ENCODE peak calls at places on chromosomes 6 and 20, in four cellular contexts. V is mesendoderm, T is H9, M is H1. W is an unnamed sample.

GRCh38 chr6:15905488-15906392 is 223.1 kb upstream of the MYLIP start:
- DNase-seq in V (no peak), T (no peak), M (no peak), W (peak; percentile 19)

GRCh38 chr6:161217631-161218030 is 56.2 kb downstream of the AGPAT4 start:
- DNase-seq in V (no peak), T (no peak), M (no peak), W (no peak)

GRCh38 chr6:99119109-99120031 is 171.6 kb upstream of the FBXL4 start:
- DNase-seq in V (peak; percentile 67), T (peak; percentile 32), M (no peak), W (no peak)

GRCh38 chr6:146357578-146358340 is 185.9 kb upstream of the RAB32 start:
- DNase-seq in V (no peak), T (no peak), M (no peak), W (peak; percentile 48)

GRCh38 chr20:41045680-41046079 is 17.1 kb downstream of the TOP1 start:
- DNase-seq in V (no peak), T (no peak), M (no peak), W (no peak)

GRCh38 chr6:80607814-80608391 is 501.4 kb downstream of the BCKDHB start:
- DNase-seq in V (peak; percentile 90), T (no peak), M (no peak), W (peak; percentile 26)

GRCh38 chr20:43586641-43587040 is 4.1 kb upstream of the IFT52 start:
- DNase-seq in V (no peak), T (no peak), M (no peak), W (no peak)

GRCh38 chr6:30006170-30007131 is 54.6 kb upstream of the POLR1H start:
- DNase-seq in V (peak; percentile 25), T (peak; percentile 40), M (no peak), W (peak; percentile 34)

GRCh38 chr20:49614338-49615050 is 46.6 kb upstream of the PTGIS start:
- DNase-seq in V (no peak), T (no peak), M (no peak), W (peak; percentile 91)

GRCh38 chr20:49685809-49686208 is 27.9 kb downstream of the B4GALT5 start:
- DNase-seq in V (no peak), T (no peak), M (no peak), W (no peak)

GRCh38 chr6:161274488-161274858 is 612 bp upstream of the AGPAT4 start:
- DNase-seq in V (no peak), T (no peak), M (no peak), W (no peak)

GRCh38 chr6:47162231-47162630 is 120.1 kb upstream of the ADGRF1 start:
- DNase-seq in V (no peak), T (no peak), M (no peak), W (no peak)

GRCh38 chr20:8020314-8021079 is 936 bp upstream of the TMX4 start:
- DNase-seq in V (no peak), T (no peak), M (no peak), W (peak; percentile 28)

GRCh38 chr6:33784787-33785186 is 4.1 kb downstream of the LEMD2 start:
- DNase-seq in V (no peak), T (no peak), M (no peak), W (no peak)

GRCh38 chr6:17816921-17817611 is 110.3 kb upstream of the NUP153 start:
- DNase-seq in V (peak; percentile 18), T (no peak), M (no peak), W (peak; percentile 96)

GRCh38 chr6:118565317-118565960 is 17.3 kb downstream of the PLN start:
- DNase-seq in V (peak; percentile 74), T (no peak), M (no peak), W (peak; percentile 70)

GRCh38 chr6:131914967-131915751 is 36.0 kb downstream of the CCN2 start:
- DNase-seq in V (peak; percentile 84), T (peak; percentile 50), M (no peak), W (peak; percentile 85)

GRCh38 chr6:141307309-141307998 is 825.3 kb upstream of the GJE1 start:
- DNase-seq in V (no peak), T (no peak), M (no peak), W (no peak)

GRCh38 chr20:63351380-63351700 is 9.8 kb downstream of the CHRNA4 start:
- DNase-seq in V (peak; percentile 26), T (no peak), M (no peak), W (no peak)

GRCh38 chr6:105170066-105170465 is 9.7 kb downstream of the POPDC3 start:
- DNase-seq in V (no peak), T (no peak), M (no peak), W (no peak)

GRCh38 chr6:167751579-167752115 is 75.1 kb upstream of the AFDN start:
- DNase-seq in V (no peak), T (no peak), M (no peak), W (no peak)

GRCh38 chr20:45306431-45306982 is at the start of gene RBPJL:
- DNase-seq in V (peak; percentile 35), T (peak; percentile 71), M (no peak), W (no peak)

GRCh38 chr20:11447371-11448100 is 470.2 kb upstream of the BTBD3 start:
- DNase-seq in V (peak; percentile 78), T (no peak), M (no peak), W (no peak)

GRCh38 chr20:18585134-18585533 is 2.7 kb upstream of the DTD1 start:
- DNase-seq in V (peak; percentile 94), T (peak; percentile 77), M (peak; percentile 46), W (peak; percentile 19)

GRCh38 chr20:15739056-15739455 is 834.2 kb downstream of the KIF16B start:
- DNase-seq in V (no peak), T (no peak), M (no peak), W (no peak)

GRCh38 chr20:50510706-50511401 is 671 bp downstream of the PTPN1 start:
- DNase-seq in V (no peak), T (no peak), M (no peak), W (no peak)

GRCh38 chr6:134358320-134358719 is 40.4 kb upstream of the SGK1 start:
- DNase-seq in V (no peak), T (no peak), M (no peak), W (peak; percentile 98)

DNA sequence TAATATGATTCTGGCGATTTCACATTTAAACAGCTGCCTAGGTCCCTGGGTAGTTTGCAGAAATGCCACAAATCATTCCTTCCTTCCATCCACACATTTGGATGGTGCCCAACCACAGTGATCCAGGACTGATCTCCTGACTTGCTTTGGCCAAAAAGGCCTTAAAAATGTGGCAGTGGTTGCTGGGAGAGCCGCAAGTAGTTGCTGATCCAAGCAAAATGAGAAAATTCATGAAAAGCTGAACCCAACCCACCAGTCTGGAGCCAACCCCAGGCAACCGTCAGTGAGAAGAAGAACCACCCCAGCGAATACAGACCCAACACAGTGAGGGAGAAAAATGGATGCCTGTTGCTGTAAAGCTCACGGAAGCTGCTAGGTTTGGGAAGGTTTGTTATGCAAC is 25.1 kb downstream of the RALGAPA2 start:
- DNase-seq in V (no peak), T (no peak), M (no peak), W (no peak)
- H3K79me2 ChIP-seq in V (peaks cover 11% of the 10 kb centered on the region), T (peaks cover 3% of the 10 kb centered on the region), M (peaks cover 10% of the 10 kb centered on the region), W (no peaks in the 10 kb centered on the region)

GRCh38 chr6:44528716-44529115 is 141.2 kb downstream of the CDC5L start:
- DNase-seq in V (no peak), T (peak; percentile 8), M (no peak), W (no peak)

GRCh38 chr6:44527191-44527960 is 139.9 kb downstream of the CDC5L start:
- DNase-seq in V (no peak), T (peak; percentile 11), M (no peak), W (no peak)

GRCh38 chr6:44525761-44526351 is 138.3 kb downstream of the CDC5L start:
- DNase-seq in V (no peak), T (peak; percentile 13), M (no peak), W (no peak)

GRCh38 chr6:44529506-44529905 is 142.0 kb downstream of the CDC5L start:
- DNase-seq in V (no peak), T (peak; percentile 16), M (no peak), W (no peak)

GRCh38 chr6:44527961-44528644 is 140.6 kb downstream of the CDC5L start:
- DNase-seq in V (peak; percentile 21), T (peak; percentile 20), M (no peak), W (no peak)
- H2BK120ac ChIP-seq in V (no peak overlapping the region), T (no peak overlapping the region), M (no peak overlapping the region), W (no peak overlapping the region)

DNA sequence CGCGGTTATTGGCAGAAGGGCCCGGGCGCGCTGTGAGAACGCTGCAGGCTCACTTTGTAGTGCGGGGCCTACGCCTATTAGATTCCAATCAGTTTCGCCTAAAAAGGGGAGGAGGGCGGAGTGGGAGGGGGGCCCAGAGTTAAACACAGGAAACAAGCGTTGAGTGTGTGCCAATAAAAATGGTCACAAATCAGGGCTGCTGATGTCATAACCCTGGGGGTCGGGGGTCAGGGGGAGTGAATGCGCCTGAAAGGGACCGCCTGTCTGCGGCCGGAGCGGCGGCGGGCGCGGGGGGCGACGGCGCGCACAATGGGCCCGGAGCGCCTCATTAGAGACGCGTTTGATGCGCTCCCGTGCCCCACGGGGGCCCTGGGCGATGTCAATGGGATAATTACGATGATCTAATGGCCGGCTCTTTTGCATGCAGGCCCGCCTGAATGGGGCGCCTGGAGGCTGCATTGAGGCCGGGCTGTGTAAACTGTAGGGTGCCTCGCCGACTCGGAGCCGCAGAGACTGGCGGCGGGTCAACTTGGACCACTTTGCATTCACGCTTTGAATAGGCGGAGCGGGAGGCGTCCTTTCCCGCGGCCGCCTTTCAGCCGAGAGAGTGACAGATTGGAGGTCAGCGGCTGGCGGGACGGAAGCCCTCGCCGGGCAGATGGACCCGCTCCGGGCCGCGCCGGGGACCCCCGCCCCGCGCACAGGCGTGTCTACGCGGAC is 296.0 kb downstream of the TFAP2C start:
- DNase-seq in V (peak; percentile 93), T (peak; percentile 87), M (peak; percentile 79), W (peak; percentile 39)
- H3K4me2 ChIP-seq in V (peak overlapping the region; percentile 71), T (peak overlapping the region; percentile 37), M (peak overlapping the region; percentile 78), W (peak overlapping the region; percentile 94)

GRCh38 chr20:33438481-33438880 is 5.1 kb downstream of the SNTA1 start:
- DNase-seq in V (no peak), T (no peak), M (no peak), W (no peak)
- H3K79me2 ChIP-seq in V (no peaks in the 10 kb centered on the region), T (no peaks in the 10 kb centered on the region), M (no peaks in the 10 kb centered on the region), W (no peaks in the 10 kb centered on the region)

GRCh38 chr6:125872259-125872921 is 81.6 kb downstream of the NCOA7 start:
- DNase-seq in V (peak; percentile 30), T (no peak), M (no peak), W (peak; percentile 91)
- H2BK120ac ChIP-seq in V (no peak overlapping the region), T (no peak overlapping the region), M (no peak overlapping the region), W (peak overlapping the region; percentile 63)

GRCh38 chr20:646868-647233 is 6.1 kb downstream of the SRXN1 start:
- DNase-seq in V (no peak), T (no peak), M (no peak), W (no peak)
- H3K4me2 ChIP-seq in V (no peak overlapping the region), T (no peak overlapping the region), M (no peak overlapping the region), W (no peak overlapping the region)